ENCODE peak calls at places on chromosomes 6 and 20, in six cellular contexts. G, Z, R, Q, P and L are unnamed samples.

GRCh38 chr6:34986845-34987246 is 97.8 kb downstream of the ANKS1A start:
- DNase-seq in Q (peak), P (peak), Z (peak), R (peak), G (peak), L (no peak)

GRCh38 chr6:5403619-5404018 is 142.3 kb downstream of the FARS2 start:
- DNase-seq in Q (peak), Z (no peak), R (no peak), P (no peak), G (no peak), L (no peak)

GRCh38 chr20:59988141-59988540 is 29.9 kb downstream of the CDH26 start:
- DNase-seq in G (no peak), P (no peak), R (peak), Q (peak), Z (no peak), L (no peak)

GRCh38 chr6:170279977-170280688 is 10.7 kb downstream of the DLL1 start:
- DNase-seq in Z (peak), Q (peak), P (peak), G (peak), R (peak), L (peak)

GRCh38 chr20:62305149-62305764 is 2.5 kb downstream of the ADRM1 start:
- DNase-seq in P (no peak), R (peak), G (no peak), Z (peak), Q (no peak), L (no peak)

GRCh38 chr6:121951918-121952379 is 447.5 kb upstream of the HSF2 start:
- DNase-seq in Z (no peak), P (no peak), Q (peak), R (no peak), G (no peak), L (no peak)

GRCh38 chr6:157982297-157982579 is 575 bp downstream of the SYNJ2 start:
- DNase-seq in Q (no peak), P (peak), R (peak), G (peak), Z (no peak), L (peak)

GRCh38 chr20:50267041-50267865 is 76.6 kb downstream of the CEBPB start:
- DNase-seq in R (peak), Q (peak), G (no peak), Z (peak), P (peak), L (no peak)

GRCh38 chr6:31585531-31585930 is 546 bp upstream of the LST1 start:
- DNase-seq in P (no peak), R (no peak), G (no peak), Z (no peak), Q (no peak), L (no peak)

GRCh38 chr6:161922631-161923119 is 648.8 kb upstream of the AGPAT4 start:
- DNase-seq in R (peak), P (no peak), Z (peak), Q (peak), G (no peak), L (peak)

GRCh38 chr6:39956951-39957350 is 22.7 kb upstream of the MOCS1 start:
- DNase-seq in R (no peak), G (no peak), Z (no peak), P (no peak), Q (peak), L (no peak)

GRCh38 chr6:113017316-113017715 is 670.2 kb downstream of the RFPL4B start:
- DNase-seq in R (no peak), G (no peak), Z (no peak), Q (no peak), P (no peak), L (no peak)

GRCh38 chr6:4928426-4928825 is 75.4 kb downstream of the RPP40 start:
- DNase-seq in R (no peak), P (no peak), G (no peak), Z (no peak), Q (peak), L (no peak)

GRCh38 chr6:34462561-34462971 is 3.3 kb upstream of the PACSIN1 start:
- DNase-seq in R (peak), Z (peak), P (no peak), Q (no peak), G (no peak), L (peak)

GRCh38 chr6:52136055-52136454 is 48.6 kb upstream of the PKHD1 start:
- DNase-seq in P (no peak), R (no peak), Q (no peak), G (no peak), Z (no peak), L (no peak)

GRCh38 chr6:22784611-22785010 is 215.2 kb downstream of the HDGFL1 start:
- DNase-seq in G (no peak), Z (no peak), P (no peak), Q (peak), R (no peak), L (no peak)

GRCh38 chr20:20824924-20825584 is 112.6 kb upstream of the RALGAPA2 start:
- DNase-seq in G (peak), P (peak), R (peak), Z (peak), Q (peak), L (peak)

GRCh38 chr6:154274175-154274574 is 82.4 kb downstream of the IPCEF1 start:
- DNase-seq in G (no peak), P (no peak), Q (no peak), Z (no peak), R (no peak), L (no peak)

GRCh38 chr20:22536956-22537756 is 47.2 kb downstream of the FOXA2 start:
- DNase-seq in P (no peak), Q (no peak), G (no peak), Z (no peak), R (no peak), L (no peak)

GRCh38 chr6:30264731-30265130 is 51.5 kb upstream of the TRIM26 start:
- DNase-seq in R (no peak), Z (no peak), P (no peak), G (no peak), Q (peak), L (no peak)

GRCh38 chr6:15489563-15489962 is 173.3 kb downstream of the DTNBP1 start:
- DNase-seq in Z (peak), G (no peak), P (no peak), R (no peak), Q (no peak), L (peak)

GRCh38 chr6:5906340-5906670 is 100.4 kb downstream of the NRN1 start:
- DNase-seq in R (no peak), G (no peak), Q (no peak), Z (no peak), P (no peak), L (no peak)

GRCh38 chr6:142349215-142349823 is 47.5 kb downstream of the ADGRG6 start:
- DNase-seq in G (no peak), R (no peak), Q (no peak), Z (no peak), P (no peak), L (no peak)

GRCh38 chr6:26342106-26342999 is 22.6 kb upstream of the BTN3A2 start:
- DNase-seq in G (no peak), Q (peak), R (no peak), P (no peak), Z (no peak), L (no peak)

GRCh38 chr6:36679043-36679821 is 718 bp downstream of the CDKN1A start:
- DNase-seq in R (no peak), P (peak), Z (peak), Q (peak), G (peak), L (peak)

GRCh38 chr6:158408552-158409130 is 96.4 kb downstream of the TULP4 start:
- DNase-seq in Q (peak), P (peak), Z (peak), R (no peak), G (no peak), L (peak)

GRCh38 chr6:87152528-87152950 is 2.8 kb upstream of the ZNF292 start:
- DNase-seq in R (no peak), G (no peak), Z (no peak), Q (peak), P (no peak), L (no peak)

GRCh38 chr6:29887330-29887818 is 55.0 kb upstream of the HLA-A start:
- DNase-seq in Z (peak), P (peak), R (no peak), G (no peak), Q (peak), L (peak)

GRCh38 chr6:1200706-1201105 is 111.2 kb upstream of the FOXQ1 start:
- DNase-seq in Q (peak), R (no peak), P (no peak), G (no peak), Z (no peak), L (no peak)

GRCh38 chr6:114376611-114377206 is 33.9 kb upstream of the HS3ST5 start:
- DNase-seq in Q (no peak), Z (no peak), P (no peak), G (no peak), R (no peak), L (no peak)

GRCh38 chr6:161198176-161198575 is 75.7 kb downstream of the AGPAT4 start:
- DNase-seq in Q (no peak), G (no peak), R (no peak), Z (no peak), P (no peak), L (no peak)

GRCh38 chr20:51036827-51037229 is 13.9 kb upstream of the KCNG1 start:
- DNase-seq in Q (no peak), R (no peak), P (no peak), G (no peak), Z (no peak), L (no peak)

GRCh38 chr6:136037246-136037884 is 185.9 kb downstream of the PDE7B start:
- DNase-seq in Q (peak), Z (no peak), G (peak), P (no peak), R (no peak), L (peak)

GRCh38 chr20:47024461-47024937 is 129.9 kb downstream of the EYA2 start:
- DNase-seq in Q (peak), Z (no peak), P (no peak), R (no peak), G (no peak), L (no peak)

DNA sequence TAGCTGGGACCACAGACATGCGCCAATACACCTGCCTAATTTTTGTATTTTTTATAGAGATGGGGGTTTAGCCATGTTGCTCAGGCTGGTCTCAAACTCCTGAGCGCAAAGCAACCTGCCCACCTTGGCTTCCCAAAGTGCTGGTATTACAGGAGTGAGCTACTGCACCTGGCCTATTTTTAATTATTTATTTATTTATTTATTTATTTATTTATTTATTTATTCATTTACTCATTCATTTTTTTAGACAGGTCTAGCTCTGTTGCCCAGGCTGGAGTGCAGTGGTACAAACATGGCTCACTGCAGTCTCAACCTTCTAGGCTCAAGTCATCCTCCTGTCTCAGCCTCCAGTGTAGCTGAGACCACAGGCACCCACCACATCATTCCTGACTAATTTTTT is 434.3 kb downstream of the DOK5 start:
- DNase-seq in G (no peak), Z (no peak), Q (no peak), R (no peak), P (no peak), L (no peak)
- TF ChIP-seq POLR2A in G (no peak), Z (no peak), Q (no peak), R (no peak), P (no peak), L (no peak)

GRCh38 chr6:96089173-96089572 is 73.4 kb downstream of the FUT9 start:
- DNase-seq in P (no peak), G (no peak), R (no peak), Q (no peak), Z (no peak), L (no peak)
- TF ChIP-seq CTCF in P (no peak), G (no peak), R (no peak), Q (no peak), Z (no peak), L (no peak)

DNA sequence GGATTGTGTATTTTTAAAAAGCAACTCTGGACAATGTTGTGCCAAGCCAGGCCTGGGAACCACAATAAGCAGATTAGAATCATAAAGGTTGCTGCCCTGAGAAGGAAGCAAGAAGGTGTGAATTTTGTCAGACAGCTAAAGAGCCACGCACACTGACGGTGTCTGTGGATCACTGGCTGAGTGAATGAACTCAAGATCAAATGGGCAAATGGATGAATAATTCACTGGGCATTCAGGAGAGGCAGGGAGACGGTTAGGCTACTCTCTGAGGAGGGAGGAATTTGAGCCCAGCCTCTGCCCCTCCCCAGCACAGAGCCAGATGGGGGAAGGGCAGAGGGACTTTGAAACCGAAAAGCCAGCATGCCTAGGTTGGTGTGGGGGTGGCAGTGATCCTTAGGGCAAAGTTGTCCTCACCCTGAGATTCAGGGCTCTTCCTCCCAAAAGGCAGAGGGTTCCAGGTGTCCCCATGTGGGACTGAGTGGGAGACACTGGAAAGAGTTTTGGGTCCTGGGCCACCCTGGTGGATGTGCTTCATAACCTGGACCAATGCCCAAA is 19.5 kb upstream of the SLC22A7 start:
- DNase-seq in Q (peak), R (no peak), G (no peak), Z (no peak), P (no peak), L (no peak)
- TF ChIP-seq POLR2A in Q (no peak), R (no peak), G (peak), Z (no peak), P (no peak), L (no peak)

GRCh38 chr6:137234505-137234863 is 15.3 kb upstream of the IFNGR1 start:
- DNase-seq in R (no peak), Q (no peak), G (peak), Z (no peak), P (no peak), L (no peak)
- TF ChIP-seq CTCF in R (no peak), Q (no peak), G (no peak), Z (no peak), P (no peak), L (no peak)

GRCh38 chr6:110876170-110876773 is 1.7 kb downstream of the AMD1 start:
- DNase-seq in Q (peak), G (peak), R (peak), P (peak), Z (peak), L (peak)
- TF ChIP-seq POLR2A in Q (peak), G (peak), R (peak), P (peak), Z (peak), L (peak)